ENCODE peak calls at places on chromosome 14, in four cellular contexts. B is cardiac fibroblast; A is psoas muscle; F is stimulated activated naive B cell treated with anti-CD40 and anti-IgM and Interleukin-4, amounts not matched to agents 10 μg/mL and 1 μg/mL and 100 μg/mL, for 72 hours. G is an unnamed sample.

GRCh38 chr14:21245813-21246212 is 23.4 kb downstream of the HNRNPC start:
- DNase-seq in B (no peak), A (no peak), F (no peak), G (no peak)

GRCh38 chr14:75738192-75738591 is 77.1 kb downstream of the TTLL5 start:
- DNase-seq in B (peak), A (no peak), F (no peak), G (no peak)

GRCh38 chr14:100950024-100950423 is 46.5 kb upstream of the RTL1 start:
- DNase-seq in B (peak), A (no peak), F (no peak), G (no peak)

GRCh38 chr14:22390195-22390594 is 198.8 kb downstream of the DAD1 start:
- DNase-seq in B (no peak), A (no peak), F (no peak), G (no peak)

GRCh38 chr14:55117816-55118441 is 11.1 kb upstream of the LGALS3 start:
- DNase-seq in B (peak), A (no peak), F (no peak), G (peak)

GRCh38 chr14:103721334-103722120 is 5.9 kb downstream of the ZFYVE21 start:
- DNase-seq in B (peak), A (peak), F (no peak), G (no peak)

GRCh38 chr14:24605435-24606190 is 3.9 kb downstream of the GZMH start:
- DNase-seq in B (peak), A (no peak), F (peak), G (no peak)

GRCh38 chr14:96053600-96054381 is 14.6 kb downstream of the C14orf132 start:
- DNase-seq in B (peak), A (peak), F (no peak), G (peak)

GRCh38 chr14:36661506-36662257 is at the start of gene PAX9:
- DNase-seq in B (peak), A (peak), F (no peak), G (peak)

GRCh38 chr14:53953002-53953827 is 3.4 kb downstream of the BMP4 start:
- DNase-seq in B (peak), A (peak), F (no peak), G (peak)

GRCh38 chr14:51856897-51857296 is 3.5 kb upstream of the GNG2 start:
- DNase-seq in B (no peak), A (no peak), F (no peak), G (no peak)

G was measured in mesenchymal stem cell.